ENCODE peak calls at places on chromosomes 6 and 20, in five cellular contexts. Q, Z, D, L and X are unnamed samples.

GRCh38 chr6:14382381-14383236 is 265.0 kb downstream of the CD83 start:
- DNase-seq in Q (no peak), Z (no peak), D (peak), L (no peak), X (no peak)

GRCh38 chr6:129502261-129502660 is 207.7 kb downstream of the ARHGAP18 start:
- DNase-seq in Q (no peak), Z (no peak), D (no peak), L (no peak), X (no peak)

GRCh38 chr6:149483302-149483701 is 1.5 kb downstream of the ZC3H12D start:
- DNase-seq in Q (no peak), Z (no peak), D (no peak), L (no peak), X (no peak)

GRCh38 chr6:31053873-31054272 is 43.6 kb downstream of the MUC22 start:
- DNase-seq in Q (no peak), Z (no peak), D (no peak), L (no peak), X (no peak)

GRCh38 chr6:13677878-13678254 is 33.8 kb downstream of the RANBP9 start:
- DNase-seq in Q (no peak), Z (no peak), D (no peak), L (no peak), X (no peak)

GRCh38 chr6:32679501-32679900 is 13.0 kb upstream of the HLA-DQB1 start:
- DNase-seq in Q (no peak), Z (no peak), D (no peak), L (no peak), X (no peak)

GRCh38 chr6:27547157-27548075 is 74.5 kb upstream of the ZNF184 start:
- DNase-seq in Q (no peak), Z (peak), D (peak), L (no peak), X (peak)

GRCh38 chr6:160573943-160574342 is 90.1 kb downstream of the LPA start:
- DNase-seq in Q (no peak), Z (no peak), D (no peak), L (no peak), X (no peak)

GRCh38 chr20:63082939-63083735 is 76.4 kb upstream of the BHLHE23 start:
- DNase-seq in Q (no peak), Z (no peak), D (no peak), L (no peak), X (no peak)